ENCODE peak calls at places on chromosomes 12 and 14, in four cellular contexts. I is iPS DF 6.9; O is CD8-positive, alpha-beta T cell; L is astrocyte. E is an unnamed sample.

GRCh38 chr12:116323696-116324386 is 46.3 kb upstream of the MED13L start:
- DNase-seq in I (no peak), O (no peak), L (no peak), E (no peak)

GRCh38 chr14:92914087-92914656 is 8.8 kb upstream of the CHGA start:
- DNase-seq in L (peak; percentile 10), I (peak; percentile 48), O (no peak), E (no peak)

GRCh38 chr14:59500732-59501131 is 16.4 kb downstream of the JKAMP start:
- DNase-seq in O (no peak), L (no peak), I (no peak), E (no peak)

GRCh38 chr14:44215660-44216059 is 291.4 kb downstream of the FSCB start:
- DNase-seq in I (no peak), L (no peak), O (no peak), E (no peak)

GRCh38 chr12:2649201-2650030 is 145.4 kb upstream of the FKBP4 start:
- DNase-seq in I (no peak), O (no peak), L (no peak), E (no peak)

GRCh38 chr12:130803707-130804106 is 35.3 kb downstream of the STX2 start:
- DNase-seq in I (no peak), L (peak; percentile 51), O (no peak), E (no peak)

GRCh38 chr12:66960704-66961690 is 282.1 kb upstream of the GRIP1 start:
- DNase-seq in L (no peak), I (no peak), O (no peak), E (no peak)

GRCh38 chr12:563250-563781 is 99.9 kb downstream of the NINJ2 start:
- DNase-seq in O (peak; percentile 51), I (no peak), L (peak; percentile 75), E (no peak)

GRCh38 chr14:74548881-74549280 is 55.3 kb downstream of the ISCA2 start:
- DNase-seq in O (no peak), I (no peak), L (no peak), E (no peak)

GRCh38 chr12:24705741-24706358 is 243.1 kb downstream of the BCAT1 start:
- DNase-seq in I (no peak), L (peak; percentile 43), O (no peak), E (no peak)

GRCh38 chr12:39931231-39931630 is 174.7 kb downstream of the SLC2A13 start:
- DNase-seq in O (no peak), L (no peak), I (no peak), E (no peak)

GRCh38 chr12:83089575-83089974 is 402.9 kb downstream of the TMTC2 start:
- DNase-seq in O (no peak), I (no peak), L (no peak), E (no peak)

GRCh38 chr14:27175489-27175888 is 577.7 kb upstream of the NOVA1 start:
- DNase-seq in L (no peak), I (no peak), O (no peak), E (no peak)

GRCh38 chr12:109677323-109677722 is 36.3 kb upstream of the FAM222A start:
- DNase-seq in L (no peak), I (no peak), O (no peak), E (no peak)

GRCh38 chr14:79011091-79011919 is 841.1 kb downstream of the NRXN3 start:
- DNase-seq in O (no peak), L (peak; percentile 62), I (peak; percentile 33), E (no peak)

GRCh38 chr12:120252071-120252906 is 13.2 kb downstream of the PXN start:
- DNase-seq in L (no peak), I (no peak), O (peak; percentile 71), E (peak; percentile 73)

GRCh38 chr12:131699434-131699833 is 11.5 kb upstream of the SFSWAP start:
- DNase-seq in I (no peak), O (no peak), L (no peak), E (no peak)

GRCh38 chr14:92421756-92422155 is 91.8 kb upstream of the RIN3 start:
- DNase-seq in O (no peak), I (no peak), L (peak; percentile 73), E (no peak)

GRCh38 chr14:81633496-81633895 is 99.8 kb upstream of the SEL1L start:
- DNase-seq in L (no peak), I (no peak), O (no peak), E (no peak)

GRCh38 chr14:71415404-71415690 is 508.1 kb downstream of the PCNX1 start:
- DNase-seq in O (no peak), L (peak; percentile 69), I (no peak), E (no peak)

GRCh38 chr12:119683413-119683812 is 15.5 kb downstream of the PRKAB1 start:
- DNase-seq in O (no peak), I (no peak), L (peak; percentile 35), E (no peak)

GRCh38 chr14:59254911-59255545 is 66.6 kb downstream of the DAAM1 start:
- DNase-seq in I (no peak), L (peak; percentile 71), O (no peak), E (no peak)

GRCh38 chr14:86777950-86778602 is 1214.9 kb downstream of the GALC start:
- DNase-seq in I (no peak), L (peak; percentile 71), O (no peak), E (no peak)

GRCh38 chr12:108782971-108783370 is 51.7 kb upstream of the CORO1C start:
- DNase-seq in L (no peak), I (no peak), O (no peak), E (no peak)

GRCh38 chr12:513446-513845 is 53.7 kb downstream of the B4GALNT3 start:
- DNase-seq in I (no peak), O (no peak), L (no peak), E (peak; percentile 18)

GRCh38 chr14:32259368-32260013 is 56.4 kb upstream of the RNU6-8 start:
- DNase-seq in O (no peak), I (no peak), L (peak; percentile 77), E (peak; percentile 57)

GRCh38 chr14:75831455-75831854 is 150.3 kb downstream of the TGFB3 start:
- DNase-seq in L (peak; percentile 88), I (no peak), O (peak; percentile 3), E (peak; percentile 54)

GRCh38 chr12:109991586-109991985 is 4.6 kb downstream of the GIT2 start:
- DNase-seq in O (no peak), I (no peak), L (no peak), E (no peak)

GRCh38 chr14:94395900-94396574 is 7.6 kb upstream of the SERPINA1 start:
- DNase-seq in I (no peak), O (no peak), L (no peak), E (no peak)

GRCh38 chr12:59847127-59847526 is 251.3 kb downstream of the SLC16A7 start:
- DNase-seq in L (no peak), O (no peak), I (no peak), E (no peak)

GRCh38 chr12:30882706-30883105 is 43.8 kb upstream of the TSPAN11 start:
- DNase-seq in O (no peak), I (no peak), L (no peak), E (no peak)

GRCh38 chr14:88078525-88078924 is 73.6 kb downstream of the GPR65 start:
- DNase-seq in L (no peak), I (no peak), O (no peak), E (no peak)

GRCh38 chr12:119678459-119678858 is 10.5 kb downstream of the PRKAB1 start:
- DNase-seq in I (no peak), L (peak; percentile 62), O (no peak), E (no peak)

GRCh38 chr12:56718167-56718566 is 6.9 kb downstream of the NACA start:
- DNase-seq in L (no peak), O (no peak), I (no peak), E (no peak)

GRCh38 chr12:56714431-56714929 is 10.6 kb downstream of the NACA start:
- DNase-seq in O (no peak), L (no peak), I (no peak), E (no peak)

GRCh38 chr12:56716458-56716857 is 8.6 kb downstream of the NACA start:
- DNase-seq in O (no peak), I (no peak), L (no peak), E (peak; percentile 14)

GRCh38 chr12:56716933-56717880 is 7.9 kb downstream of the NACA start:
- DNase-seq in O (no peak), I (no peak), L (no peak), E (no peak)

DNA sequence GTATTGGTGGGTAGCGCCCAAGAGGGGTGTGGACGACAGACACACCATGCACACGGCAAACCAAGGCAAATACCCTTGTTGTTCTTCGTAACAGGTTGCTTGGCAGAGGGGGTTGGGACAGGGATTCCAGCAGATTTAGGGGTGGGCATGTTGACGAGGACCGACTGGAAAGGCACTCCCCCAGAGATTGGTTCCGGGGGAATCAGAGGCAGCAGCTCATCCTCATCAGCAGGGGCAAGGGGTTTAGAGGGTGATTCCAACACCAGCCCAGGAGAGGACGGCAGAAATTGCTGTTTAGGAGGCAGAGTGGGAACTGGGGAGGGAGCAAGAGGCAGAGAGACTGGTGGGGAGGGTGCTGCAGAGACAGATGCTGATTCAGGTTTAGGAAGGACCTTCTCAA is 9.3 kb downstream of the NACA start:
- DNase-seq in O (no peak), I (no peak), L (no peak), E (no peak)
- H3K27ac ChIP-seq in O (no peak overlapping the region), I (no peak overlapping the region), L (no peak overlapping the region), E (no peak overlapping the region)

GRCh38 chr14:105503918-105504692 is 13.1 kb downstream of the TEDC1 start:
- DNase-seq in O (no peak), L (no peak), I (no peak), E (no peak)

GRCh38 chr14:105500726-105501101 is 9.7 kb downstream of the TEDC1 start:
- DNase-seq in L (no peak), O (no peak), I (no peak), E (no peak)

GRCh38 chr14:105501504-105502291 is 10.7 kb downstream of the TEDC1 start:
- DNase-seq in I (no peak), L (no peak), O (no peak), E (no peak)

GRCh38 chr14:105503296-105503640 is 12.2 kb downstream of the TEDC1 start:
- DNase-seq in I (no peak), L (no peak), O (no peak), E (no peak)

DNA sequence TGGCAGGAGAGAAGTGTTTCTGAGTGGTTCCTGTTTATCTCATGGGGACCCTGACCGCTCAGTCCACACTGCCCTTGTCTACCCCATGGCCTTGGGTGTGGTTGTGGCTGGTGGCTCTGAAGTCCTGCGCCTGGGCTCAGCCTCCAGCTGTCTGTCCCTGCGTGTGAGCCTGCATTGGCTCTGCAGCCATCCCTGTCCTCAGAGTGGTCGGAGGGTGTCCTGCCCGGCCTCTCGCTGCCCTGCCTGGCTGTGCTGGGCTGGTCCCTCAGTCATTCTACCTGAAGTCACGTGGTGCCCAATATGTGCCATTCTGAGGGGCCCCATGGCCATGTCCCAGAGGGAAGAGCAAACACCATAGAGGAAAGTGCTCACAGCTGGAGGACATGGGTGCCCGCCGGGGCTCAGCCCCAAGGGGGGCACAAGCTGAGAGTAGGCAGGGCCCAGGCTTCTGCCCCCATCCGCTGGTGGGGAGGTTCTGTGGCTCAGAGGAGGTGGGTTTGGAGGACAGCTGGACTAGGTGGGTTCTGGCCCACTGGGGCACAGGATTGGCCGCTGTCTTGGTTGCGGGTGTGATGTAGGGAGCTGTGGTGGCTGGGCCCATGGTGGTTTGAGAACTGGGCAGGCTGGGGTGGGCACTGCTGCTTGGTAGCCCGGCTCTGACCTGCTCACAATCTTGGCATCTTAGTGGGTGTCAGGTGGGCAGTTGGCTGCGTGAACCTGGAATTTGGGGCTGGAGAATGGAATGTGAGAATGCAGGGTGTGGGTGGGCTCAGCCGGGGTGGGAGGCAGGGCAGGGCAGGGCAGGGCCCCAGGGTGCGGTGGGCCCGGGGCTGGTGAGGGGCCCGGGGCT is 11.6 kb downstream of the TEDC1 start:
- DNase-seq in I (no peak), L (no peak), O (no peak), E (no peak)
- H3K27ac ChIP-seq in I (no peak overlapping the region), L (no peak overlapping the region), O (no peak overlapping the region), E (no peak overlapping the region)

GRCh38 chr12:92123780-92124707 is 21.6 kb downstream of the BTG1 start:
- DNase-seq in L (no peak), I (no peak), O (no peak), E (no peak)
- H3K27ac ChIP-seq in L (no peak overlapping the region), I (no peak overlapping the region), O (no peak overlapping the region), E (no peak overlapping the region)

GRCh38 chr14:50924236-50924635 is 20.0 kb downstream of the PYGL start:
- DNase-seq in L (no peak), I (no peak), O (no peak), E (no peak)
- H3K27ac ChIP-seq in L (no peak overlapping the region), I (no peak overlapping the region), O (no peak overlapping the region), E (no peak overlapping the region)

E was measured in Peyer's patch.